ENCODE peak calls at places on chromosomes 3 and 15, in six cellular contexts. X is trophoblast cell, M is H1, H is IMR-90, Z is mesenchymal stem cell, V is neuronal stem cell. D is an unnamed sample. For H3K4me1, the result is how much of the 10 kb centered on the place peaks cover.

GRCh38 chr3:48477959-48478480 is 26.0 kb downstream of the SHISA5 start:
- DNase-seq in V (no peak), X (no peak), M (no peak), Z (no peak), H (no peak), D (no peak)

GRCh38 chr3:126544596-126545281 is 14.0 kb downstream of the C3orf22 start:
- DNase-seq in V (no peak), X (no peak), Z (no peak), H (no peak), M (no peak), D (peak)

GRCh38 chr3:147397911-147398809 is 8.2 kb downstream of the ZIC4 start:
- DNase-seq in X (no peak), H (no peak), M (peak), V (peak), Z (no peak), D (peak)

GRCh38 chr3:37295925-37296324 is 121.5 kb upstream of the LRRFIP2 start:
- DNase-seq in V (no peak), M (no peak), Z (peak), X (no peak), H (peak), D (no peak)

GRCh38 chr3:42256135-42256819 is 9.7 kb downstream of the CCK start:
- DNase-seq in Z (no peak), M (no peak), V (no peak), H (peak), X (no peak), D (no peak)

GRCh38 chr15:92638291-92638708 is 17.3 kb downstream of the FAM174B start:
- DNase-seq in M (no peak), Z (peak), X (no peak), V (no peak), H (peak), D (no peak)

GRCh38 chr3:197352382-197352781 is 54.0 kb upstream of the DLG1 start:
- DNase-seq in M (no peak), H (peak), V (no peak), Z (peak), X (no peak), D (no peak)

GRCh38 chr15:35737521-35737920 is 191.6 kb upstream of the DPH6 start:
- DNase-seq in X (no peak), H (peak), M (no peak), Z (no peak), V (no peak), D (no peak)

GRCh38 chr3:49805367-49805782 is 2.3 kb downstream of the INKA1 start:
- DNase-seq in Z (peak), H (peak), M (no peak), X (no peak), V (no peak), D (no peak)

GRCh38 chr3:139561959-139562676 is 22.6 kb upstream of the RBP1 start:
- DNase-seq in M (no peak), H (peak), X (peak), V (no peak), Z (peak), D (peak)

GRCh38 chr15:29685156-29686078 is 136.9 kb downstream of the TJP1 start:
- DNase-seq in Z (no peak), X (no peak), H (peak), M (peak), V (no peak), D (no peak)

GRCh38 chr3:41522620-41523019 is 323.3 kb downstream of the CTNNB1 start:
- DNase-seq in H (no peak), V (no peak), X (no peak), Z (no peak), M (no peak), D (no peak)

GRCh38 chr3:184481924-184482671 is 79.5 kb upstream of the EPHB3 start:
- DNase-seq in Z (no peak), V (no peak), H (no peak), M (no peak), X (no peak), D (no peak)

GRCh38 chr15:26634319-26634718 is 138.5 kb downstream of the GABRB3 start:
- DNase-seq in M (no peak), X (no peak), Z (no peak), H (no peak), V (peak), D (no peak)

GRCh38 chr3:71753716-71754609 is at the start of gene GPR27:
- DNase-seq in H (peak), M (peak), Z (peak), X (peak), V (no peak), D (peak)

GRCh38 chr3:193243571-193243970 is 2.5 kb downstream of the PLAAT1 start:
- DNase-seq in Z (no peak), X (no peak), H (no peak), M (no peak), V (no peak), D (no peak)

GRCh38 chr15:36484038-36484778 is 95.2 kb upstream of the CDIN1 start:
- DNase-seq in Z (no peak), H (peak), X (no peak), V (no peak), M (no peak), D (no peak)

GRCh38 chr3:46674031-46674592 is 19.4 kb downstream of the ALS2CL start:
- DNase-seq in X (no peak), H (no peak), V (no peak), M (no peak), Z (no peak), D (no peak)

GRCh38 chr15:49589030-49589429 is 31.6 kb downstream of the FAM227B start:
- DNase-seq in X (no peak), H (peak), V (no peak), Z (peak), M (no peak), D (no peak)

GRCh38 chr3:72442755-72443154 is 405.5 kb downstream of the SHQ1 start:
- DNase-seq in H (no peak), Z (no peak), V (no peak), X (no peak), M (no peak), D (no peak)

GRCh38 chr15:58737298-58737697 is 12.2 kb downstream of the ADAM10 start:
- DNase-seq in H (no peak), X (no peak), V (no peak), M (no peak), Z (no peak), D (no peak)

GRCh38 chr3:182565916-182566524 is 227.3 kb upstream of the ATP11B start:
- DNase-seq in V (no peak), M (no peak), Z (no peak), H (no peak), X (no peak), D (no peak)

GRCh38 chr3:65265511-65265910 is 577.7 kb upstream of the ADAMTS9 start:
- DNase-seq in Z (no peak), H (no peak), V (no peak), X (no peak), M (no peak), D (no peak)

GRCh38 chr3:152811974-152812760 is 22.8 kb upstream of the P2RY1 start:
- DNase-seq in M (no peak), Z (no peak), X (no peak), V (no peak), H (no peak), D (no peak)

GRCh38 chr3:185654758-185655145 is 68.7 kb downstream of the SENP2 start:
- DNase-seq in M (no peak), X (peak), Z (no peak), H (no peak), V (no peak), D (no peak)

GRCh38 chr3:28495301-28495700 is 146.7 kb upstream of the AZI2 start:
- DNase-seq in V (no peak), X (no peak), M (no peak), H (no peak), Z (no peak), D (no peak)

GRCh38 chr3:49462222-49462621 is 7.8 kb upstream of the DAG1 start:
- DNase-seq in V (no peak), X (peak), H (peak), Z (peak), M (no peak), D (no peak)

GRCh38 chr3:72043212-72044133 is 258.5 kb upstream of the PROK2 start:
- DNase-seq in M (no peak), V (no peak), H (no peak), X (no peak), Z (peak), D (no peak)

GRCh38 chr15:81235781-81236507 is 39.3 kb downstream of the IL16 start:
- DNase-seq in V (no peak), Z (no peak), M (no peak), H (peak), X (peak), D (no peak)

GRCh38 chr3:53588122-53588521 is 93.7 kb downstream of the CACNA1D start:
- DNase-seq in M (peak), Z (no peak), V (no peak), H (no peak), X (peak), D (no peak)

GRCh38 chr3:62667714-62668113 is 207.5 kb downstream of the CADPS start:
- DNase-seq in H (no peak), M (peak), V (no peak), X (no peak), Z (no peak), D (peak)

GRCh38 chr3:133956333-133956732 is 60.7 kb upstream of the RAB6B start:
- DNase-seq in V (no peak), X (no peak), H (no peak), Z (no peak), M (no peak), D (no peak)

GRCh38 chr3:134197681-134198261 is 52.9 kb downstream of the RYK start:
- DNase-seq in Z (peak), H (peak), V (no peak), X (peak), M (no peak), D (no peak)

GRCh38 chr15:70096215-70096974 is 1.3 kb downstream of the TLE3 start:
- DNase-seq in Z (peak), V (peak), M (no peak), X (no peak), H (peak), D (no peak)

GRCh38 chr3:109899930-109900329 is 562.6 kb upstream of the DPPA4 start:
- DNase-seq in V (peak), Z (no peak), X (no peak), M (no peak), H (no peak), D (no peak)

GRCh38 chr3:62546266-62546665 is 172.9 kb upstream of the FEZF2 start:
- DNase-seq in M (no peak), V (no peak), X (no peak), H (no peak), Z (no peak), D (no peak)

GRCh38 chr15:79901958-79902357 is 5.1 kb upstream of the MTHFS start:
- DNase-seq in H (no peak), X (no peak), M (no peak), V (no peak), Z (no peak), D (no peak)

GRCh38 chr15:79897380-79897678 is 515 bp upstream of the MTHFS start:
- DNase-seq in H (no peak), V (no peak), M (no peak), Z (no peak), X (no peak), D (no peak)

GRCh38 chr15:79897701-79898113 is 893 bp upstream of the MTHFS start:
- DNase-seq in H (no peak), M (no peak), Z (no peak), X (no peak), V (no peak), D (no peak)

GRCh38 chr15:79898369-79898768 is 1.6 kb upstream of the MTHFS start:
- DNase-seq in Z (no peak), X (no peak), M (no peak), V (no peak), H (no peak), D (no peak)

DNA sequence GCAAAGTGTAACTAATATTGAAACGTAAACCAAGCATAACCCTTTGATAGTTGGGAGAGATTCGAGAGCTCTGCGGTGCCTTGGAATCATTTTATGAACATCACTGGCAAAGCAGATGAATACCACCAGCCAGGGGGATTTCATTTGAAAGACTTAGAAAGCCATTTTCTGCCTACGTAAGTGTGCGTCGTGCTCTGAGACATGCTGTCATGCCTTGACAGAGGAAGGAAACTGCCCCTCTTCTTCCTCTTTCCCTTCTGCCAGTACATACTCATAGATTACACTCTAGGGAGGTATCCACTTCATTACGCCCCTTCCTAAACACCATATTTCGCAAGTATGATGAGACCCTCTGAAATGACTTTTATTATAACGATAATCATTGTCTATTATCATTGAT is 3.3 kb upstream of the MTHFS start:
- DNase-seq in X (no peak), H (no peak), V (no peak), Z (no peak), M (no peak), D (no peak)
- H3K14ac ChIP-seq in X (no peak), H (no peak), V (no peak), Z (no peak), M (no peak), D (no peak)

DNA sequence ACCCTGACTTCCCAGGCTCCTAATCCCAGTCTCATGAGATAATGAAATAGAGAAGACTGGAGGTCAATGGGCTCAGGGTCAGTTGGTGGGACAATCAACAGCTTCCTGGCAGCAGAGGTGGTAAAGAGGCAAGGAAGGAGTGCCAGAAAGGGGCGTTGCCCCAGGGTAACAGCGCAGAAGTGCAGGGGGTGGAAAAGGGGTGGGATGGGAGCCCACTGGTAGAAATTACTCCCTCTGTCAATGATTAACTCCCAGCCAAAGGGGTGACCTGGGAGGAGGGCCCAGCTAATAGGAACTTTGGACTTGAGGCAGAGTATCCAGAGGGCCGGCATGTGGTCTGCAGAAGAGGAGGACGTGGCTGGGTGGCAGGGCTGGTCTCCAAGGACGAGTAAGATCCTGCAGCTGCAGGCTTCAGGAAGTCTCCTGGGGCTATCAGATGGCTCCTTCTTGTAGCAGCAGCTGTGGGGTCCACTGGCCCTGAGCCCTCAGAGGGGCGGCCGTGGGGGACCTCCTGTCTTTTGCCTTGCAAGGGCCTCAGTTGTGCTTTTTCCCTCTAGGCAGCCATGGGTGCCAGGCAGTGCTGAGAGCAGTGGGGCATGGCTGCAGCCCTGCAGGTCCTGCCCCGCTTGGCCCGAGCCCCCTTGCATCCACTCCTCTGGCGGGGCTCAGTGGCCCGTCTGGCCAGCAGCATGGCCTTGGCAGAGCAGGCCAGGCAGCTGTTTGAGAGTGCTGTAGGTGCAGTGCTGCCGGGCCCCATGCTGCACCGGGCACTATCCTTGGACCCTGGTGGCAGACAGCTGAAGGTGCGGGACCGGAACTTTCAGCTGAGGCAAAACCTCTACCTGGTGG is 2.3 kb downstream of the GLYCTK start:
- DNase-seq in M (no peak), V (no peak), X (no peak), H (no peak), Z (no peak), D (no peak)
- H4K91ac ChIP-seq in M (no peak), V (no peak), X (no peak), H (no peak), Z (no peak), D (no peak)

DNA sequence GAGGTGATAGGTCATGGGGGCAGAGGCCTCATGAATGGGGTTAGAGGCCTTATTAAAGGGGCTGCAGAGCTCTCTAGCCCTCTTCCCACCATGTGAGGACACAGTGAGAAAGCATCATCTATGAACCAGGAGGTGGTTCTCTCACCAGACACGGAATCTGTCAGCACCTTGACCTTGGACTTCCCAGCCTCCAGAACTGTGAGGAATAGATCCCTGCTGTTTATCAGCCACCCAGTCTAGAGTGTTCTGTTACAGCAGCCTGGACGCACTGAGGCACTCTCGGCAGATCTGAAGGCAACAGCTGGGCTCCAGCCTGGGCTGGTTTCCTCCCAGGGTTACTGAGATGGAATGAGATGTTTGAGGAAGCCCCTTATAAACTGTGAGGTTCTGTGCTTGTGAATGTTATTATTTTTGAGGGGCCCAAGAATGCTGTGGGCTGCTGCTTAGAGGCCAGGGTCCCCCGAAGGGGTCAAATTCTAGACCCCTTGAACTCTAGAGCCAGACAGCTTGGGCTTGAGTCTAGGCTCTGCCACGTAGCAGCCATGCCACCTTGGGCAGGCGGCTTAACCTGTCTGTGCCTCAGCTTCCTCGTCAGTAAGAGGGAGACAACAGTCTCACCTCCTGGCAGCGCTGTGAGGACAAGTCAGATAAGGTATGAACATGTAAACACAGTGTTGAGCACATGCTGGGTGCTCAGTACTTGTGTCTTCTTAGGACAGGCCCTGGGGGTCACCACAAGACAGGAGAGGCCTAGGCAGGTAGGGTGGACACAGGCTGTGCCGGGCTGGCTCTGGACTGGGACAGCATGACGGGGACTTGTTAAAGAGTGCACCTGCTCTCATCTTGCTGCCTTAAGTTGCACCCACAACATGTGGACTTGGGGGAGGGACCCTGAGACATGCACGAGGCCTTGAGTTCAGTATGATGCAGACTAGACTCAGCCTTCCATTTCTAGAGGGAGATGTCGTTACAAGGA is 49.3 kb downstream of the MGLL start:
- DNase-seq in X (no peak), Z (peak), M (no peak), H (no peak), V (no peak), D (no peak)
- H3K4me1 ChIP-seq in X (under half), Z (under half), M (under half), H (under half), V (under half), D (under half)

GRCh38 chr3:15491143-15491542 is 30.4 kb downstream of the COLQ start:
- DNase-seq in X (no peak), V (no peak), M (no peak), H (no peak), Z (no peak), D (no peak)
- H3K14ac ChIP-seq in X (no peak), V (no peak), M (no peak), H (no peak), Z (no peak), D (no peak)

GRCh38 chr3:195802261-195802701 is 9.4 kb downstream of the MUC4 start:
- DNase-seq in V (no peak), Z (no peak), H (no peak), M (no peak), X (no peak), D (no peak)
- H4K91ac ChIP-seq in V (no peak), Z (peak), H (no peak), M (peak), X (no peak), D (no peak)